ENCODE peak calls at places on chromosome 5, in five cellular contexts. F is aorta; X is CD4-positive, CD25-positive, alpha-beta regulatory T cell; T is brain microvascular endothelial cell; U is caudate nucleus. A is an unnamed sample.

GRCh38 chr5:114148253-114148652 is 213.6 kb upstream of the KCNN2 start:
- DNase-seq in T (no peak), X (no peak), F (no peak), U (no peak), A (no peak)

GRCh38 chr5:14341571-14342225 is 198.6 kb downstream of the TRIO start:
- DNase-seq in U (no peak), X (no peak), T (no peak), F (no peak), A (no peak)

GRCh38 chr5:94903719-94904118 is 285.2 kb downstream of the SLF1 start:
- DNase-seq in F (no peak), X (no peak), T (no peak), U (no peak), A (no peak)

GRCh38 chr5:112933651-112934365 is 11.8 kb upstream of the REEP5 start:
- DNase-seq in F (no peak), X (no peak), T (no peak), U (no peak), A (no peak)

GRCh38 chr5:72152506-72152905 is 45.2 kb downstream of the MAP1B start:
- DNase-seq in F (no peak), T (peak; percentile 66), X (no peak), U (no peak), A (no peak)

GRCh38 chr5:114223866-114224265 is 138.0 kb upstream of the KCNN2 start:
- DNase-seq in F (no peak), T (peak; percentile 20), U (no peak), X (peak; percentile 1), A (no peak)

GRCh38 chr5:15757103-15757502 is 257.1 kb downstream of the FBXL7 start:
- DNase-seq in X (no peak), T (no peak), F (no peak), U (no peak), A (no peak)

GRCh38 chr5:80255425-80255751 is 460 bp downstream of the SERINC5 start:
- DNase-seq in T (peak; percentile 49), X (peak; percentile 41), F (peak; percentile 91), U (peak; percentile 52), A (peak; percentile 61)

GRCh38 chr5:158727771-158728311 is 371.9 kb downstream of the EBF1 start:
- DNase-seq in T (peak; percentile 22), F (peak; percentile 76), X (no peak), U (no peak), A (peak; percentile 99)
- H3K27ac ChIP-seq in T (no peak overlapping the region), F (no peak overlapping the region), X (no peak overlapping the region), U (no peak overlapping the region), A (peak overlapping the region; percentile 94)

DNA sequence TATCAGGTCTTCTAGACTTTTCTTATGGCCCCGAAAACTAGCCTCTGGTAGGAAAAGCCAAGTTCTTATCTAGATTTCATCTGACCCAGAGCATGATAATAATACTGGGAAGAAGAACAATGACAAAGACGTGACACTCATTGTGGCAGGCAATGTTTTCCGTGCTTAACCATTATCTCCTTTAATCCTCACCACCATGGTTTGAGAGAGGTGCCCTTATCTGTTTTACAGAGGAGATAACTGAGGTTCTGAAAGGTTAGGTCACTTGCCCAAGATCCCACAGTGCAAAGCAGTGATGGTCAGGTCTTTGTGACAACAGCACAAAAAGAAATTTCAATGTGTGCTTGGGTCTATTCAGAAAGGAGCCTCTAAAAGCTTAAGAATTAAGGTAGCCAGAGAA is 115.6 kb downstream of the DPYSL3 start:
- DNase-seq in T (no peak), X (no peak), F (no peak), U (no peak), A (no peak)
- H3K27ac ChIP-seq in T (no peak overlapping the region), X (no peak overlapping the region), F (no peak overlapping the region), U (no peak overlapping the region), A (no peak overlapping the region)

DNA sequence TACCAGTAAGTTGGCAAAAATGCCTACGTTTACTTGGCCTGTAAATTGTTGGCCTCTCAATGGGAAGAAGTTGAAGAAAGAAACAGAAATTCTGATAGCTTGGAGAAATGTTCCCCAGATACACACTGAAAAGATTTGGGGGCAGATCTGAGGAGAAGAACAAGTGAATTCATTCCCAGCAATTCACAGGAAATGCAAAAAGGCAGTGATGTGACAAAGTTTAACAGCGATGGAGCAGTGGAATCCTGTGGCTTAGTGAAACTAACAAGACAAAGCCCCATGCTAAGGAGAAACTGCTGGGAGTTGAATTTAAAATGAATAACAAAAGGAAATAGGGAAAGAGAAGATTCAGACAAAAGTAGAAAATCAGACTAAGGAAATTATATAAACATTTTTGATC is 213.2 kb upstream of the EDIL3 start:
- DNase-seq in U (no peak), F (no peak), X (no peak), T (no peak), A (no peak)
- H3K27ac ChIP-seq in U (no peak overlapping the region), F (no peak overlapping the region), X (no peak overlapping the region), T (no peak overlapping the region), A (no peak overlapping the region)

GRCh38 chr5:117266237-117266725 is 691.7 kb upstream of the SEMA6A start:
- DNase-seq in T (peak; percentile 24), F (no peak), X (no peak), U (no peak), A (no peak)

GRCh38 chr5:117261948-117262606 is 687.5 kb upstream of the SEMA6A start:
- DNase-seq in U (no peak), T (no peak), F (no peak), X (no peak), A (no peak)

DNA sequence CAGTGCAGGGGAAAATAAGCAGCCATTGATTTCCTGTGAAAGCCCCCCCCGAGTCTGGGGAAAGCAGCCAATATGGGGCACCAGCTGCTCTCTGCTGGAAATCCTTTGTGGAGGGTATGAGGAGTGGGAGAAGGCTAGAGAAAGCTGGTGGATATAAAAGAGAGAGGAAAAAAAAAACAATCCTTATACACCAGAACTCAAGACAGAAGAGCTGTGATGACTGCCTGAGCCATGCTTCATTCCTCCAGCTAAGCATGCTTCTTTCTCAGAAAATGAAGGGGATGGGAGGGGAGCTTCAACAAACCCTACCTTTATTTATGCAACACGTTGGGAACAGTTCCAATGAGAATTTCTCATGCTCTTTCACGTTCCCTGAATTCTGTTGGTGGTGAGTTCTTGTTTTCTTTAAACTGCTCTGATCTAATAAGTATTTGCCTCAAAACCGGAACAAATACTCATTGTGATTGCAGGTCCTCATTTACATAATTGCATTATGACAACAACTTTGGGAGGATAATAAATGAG is 688.0 kb upstream of the SEMA6A start:
- DNase-seq in T (no peak), X (no peak), U (peak; percentile 18), F (no peak), A (no peak)
- H3K27ac ChIP-seq in T (no peak overlapping the region), X (no peak overlapping the region), U (peak overlapping the region; percentile 93), F (no peak overlapping the region), A (no peak overlapping the region)

GRCh38 chr5:56012281-56012963 is 17.7 kb upstream of the IL6ST start:
- DNase-seq in F (no peak), T (peak; percentile 54), X (peak; percentile 87), U (no peak), A (peak; percentile 25)
- H3K27ac ChIP-seq in F (no peak overlapping the region), T (peak overlapping the region; percentile 94), X (peak overlapping the region; percentile 27), U (no peak overlapping the region), A (peak overlapping the region; percentile 21)

DNA sequence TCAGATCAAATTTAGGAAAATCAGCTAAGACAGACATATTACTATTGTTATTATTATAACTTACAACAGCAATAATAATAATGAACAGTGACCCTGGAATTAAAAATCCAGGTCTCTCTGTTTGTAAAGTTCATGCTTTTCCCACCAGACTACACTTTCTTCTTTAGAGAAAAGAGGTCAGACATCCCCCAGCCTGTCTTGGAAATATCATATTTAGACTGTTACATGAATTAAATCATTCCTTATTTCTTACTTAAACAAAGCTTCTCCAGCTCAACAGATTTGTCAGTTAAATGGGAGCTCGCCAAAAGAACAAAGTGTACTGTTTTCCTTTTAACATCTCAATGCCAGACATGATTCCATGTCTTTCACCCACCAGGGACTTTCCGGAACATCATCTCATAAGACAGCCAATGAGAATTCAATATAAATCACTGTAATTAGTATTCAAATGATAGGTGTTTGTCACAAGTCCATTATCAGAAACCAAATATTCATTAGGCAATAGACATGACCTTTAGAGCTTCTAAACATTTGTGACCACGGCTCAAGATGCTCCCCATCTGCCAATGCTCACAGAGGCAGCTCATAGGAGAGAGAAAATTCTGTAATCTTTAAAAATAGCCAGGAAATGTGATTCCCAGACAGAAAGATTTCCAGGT is 351.9 kb downstream of the ENC1 start:
- DNase-seq in X (no peak), F (no peak), U (no peak), T (peak; percentile 36), A (no peak)
- H3K27ac ChIP-seq in X (no peak overlapping the region), F (no peak overlapping the region), U (peak overlapping the region; percentile 39), T (no peak overlapping the region), A (no peak overlapping the region)

DNA sequence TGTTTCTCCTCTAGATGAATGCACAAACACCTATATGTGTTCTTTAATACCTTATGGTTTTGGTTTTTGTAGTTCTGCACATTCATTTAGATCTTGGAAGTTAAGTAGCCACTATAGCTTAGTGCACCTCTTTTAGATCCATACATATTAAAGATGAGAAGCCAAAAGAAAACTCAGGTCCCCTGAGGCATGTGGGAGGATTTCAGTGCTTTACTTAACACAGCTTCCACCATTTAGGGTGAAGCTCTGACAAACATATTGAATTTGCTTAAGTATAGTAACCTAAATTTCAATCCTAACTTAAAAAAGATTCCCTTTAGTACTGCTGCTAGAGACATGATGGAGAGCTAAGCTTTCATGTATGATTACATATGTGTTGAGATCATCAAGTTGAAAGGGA is 25.6 kb upstream of the RICTOR start:
- DNase-seq in F (no peak), X (no peak), U (no peak), T (no peak), A (no peak)
- H3K27ac ChIP-seq in F (no peak overlapping the region), X (peak overlapping the region; percentile 34), U (no peak overlapping the region), T (no peak overlapping the region), A (peak overlapping the region; percentile 86)

DNA sequence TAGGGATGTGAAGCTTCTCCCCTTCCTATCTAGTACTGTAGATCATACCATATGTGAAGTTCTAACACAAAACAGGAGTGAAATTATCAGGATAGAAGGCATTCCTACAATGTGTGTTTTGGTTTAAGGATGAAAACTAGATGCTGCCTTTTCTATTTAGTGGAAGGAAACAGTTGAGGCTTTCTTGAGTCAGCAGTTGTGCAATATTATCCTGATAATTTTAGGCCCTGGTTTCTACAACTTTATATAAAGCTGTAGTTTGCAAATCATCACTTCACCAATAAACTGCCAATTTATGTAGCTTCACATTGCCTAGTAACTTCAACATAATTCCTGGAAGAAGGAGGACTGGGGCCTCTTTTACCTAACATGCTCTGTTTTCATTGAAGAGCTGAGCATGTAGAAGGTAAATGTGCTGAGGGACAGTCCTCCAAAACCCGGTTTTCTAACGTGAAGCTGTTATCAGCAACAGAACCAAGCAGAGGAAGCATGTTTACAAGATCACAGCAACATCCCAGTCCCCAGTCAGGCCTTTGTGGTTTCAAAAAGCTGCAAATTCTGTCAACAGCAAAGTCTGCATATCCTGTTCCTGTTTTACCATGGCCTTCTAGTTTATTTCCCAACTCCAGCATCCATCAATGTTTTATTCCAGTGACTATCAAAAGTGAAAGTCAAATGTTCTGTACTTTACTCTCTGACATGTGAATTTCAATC is 513.4 kb upstream of the MEF2C start:
- DNase-seq in X (no peak), U (no peak), F (no peak), T (peak; percentile 14), A (no peak)
- H3K27ac ChIP-seq in X (no peak overlapping the region), U (peak overlapping the region; percentile 52), F (peak overlapping the region; percentile 8), T (peak overlapping the region; percentile 40), A (no peak overlapping the region)